ENCODE peak calls at places on chromosomes 2 and 18, in nine cellular contexts. Z is fibroblast of pulmonary artery, T is GM20000, E is mucosa of descending colon, D is neural crest cell, M is type B pancreatic cell, U is AG04449, Q is prostate gland, G is K562. R is an unnamed sample.

GRCh38 chr18:50424877-50425690 is 50.2 kb downstream of the SKA1 start:
- DNase-seq in Z (peak), T (no peak), E (no peak), D (no peak), M (no peak), U (no peak), Q (no peak), G (peak), R (no peak)

GRCh38 chr2:39661771-39662325 is 3.9 kb upstream of the TMEM178A start:
- DNase-seq in Z (no peak), T (no peak), E (no peak), D (no peak), M (no peak), U (no peak), Q (no peak), G (no peak), R (no peak)

GRCh38 chr2:110961024-110961423 is 159.7 kb upstream of the BCL2L11 start:
- DNase-seq in Z (no peak), T (no peak), E (no peak), D (no peak), M (no peak), U (no peak), Q (no peak), G (no peak), R (no peak)

GRCh38 chr2:219509780-219510511 is 4.3 kb upstream of the ASIC4 start:
- DNase-seq in Z (peak), T (peak), E (peak), D (peak), M (no peak), U (no peak), Q (peak), G (peak), R (peak)

GRCh38 chr2:42371621-42372473 is 10.8 kb upstream of the COX7A2L start:
- DNase-seq in Z (no peak), T (no peak), E (no peak), D (no peak), M (no peak), U (no peak), Q (peak), G (no peak), R (no peak)

GRCh38 chr18:59210311-59210710 is 9.6 kb upstream of the GRP start:
- DNase-seq in Z (no peak), T (no peak), E (no peak), D (no peak), M (no peak), U (no peak), Q (no peak), G (no peak), R (no peak)

GRCh38 chr2:24024018-24024417 is 14.1 kb downstream of the MFSD2B start:
- DNase-seq in Z (peak), T (no peak), E (no peak), D (no peak), M (no peak), U (no peak), Q (no peak), G (no peak), R (no peak)

GRCh38 chr2:78127428-78127827 is 605.3 kb upstream of the LRRTM4 start:
- DNase-seq in Z (no peak), T (no peak), E (no peak), D (no peak), M (no peak), U (no peak), Q (no peak), G (no peak), R (no peak)

GRCh38 chr2:231399853-231400667 is 4.5 kb downstream of the B3GNT7 start:
- DNase-seq in Z (peak), T (no peak), E (peak), D (no peak), M (no peak), U (no peak), Q (no peak), G (no peak), R (no peak)

GRCh38 chr2:218370410-218371063 is 11.5 kb upstream of the SLC11A1 start:
- DNase-seq in Z (peak), T (no peak), E (no peak), D (no peak), M (no peak), U (no peak), Q (no peak), G (no peak), R (no peak)
- TF ChIP-seq CTCF in Z (no peak), T (no peak), E (no peak), D (no peak), M (no peak), U (no peak), Q (no peak), G (no peak), R (no peak)

DNA sequence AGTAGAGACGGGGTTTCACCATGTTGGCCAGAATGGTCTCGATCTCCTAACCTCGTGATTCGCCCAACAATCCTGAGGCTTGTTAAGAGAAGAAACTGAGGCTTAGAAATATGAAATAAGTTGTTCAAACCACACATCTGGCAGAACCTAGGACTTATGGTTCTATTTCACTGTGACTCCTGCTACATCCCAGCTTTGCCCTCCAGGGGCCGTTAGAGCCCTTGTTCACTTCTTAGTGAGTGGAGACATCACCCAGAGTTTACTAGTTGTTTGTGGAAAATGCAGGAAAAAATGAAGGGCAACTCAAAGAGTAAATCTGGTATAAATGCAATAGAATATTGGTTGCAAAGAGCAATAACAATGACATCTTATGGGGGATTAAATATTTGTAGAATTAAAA is 43.9 kb downstream of the MARCHF4 start:
- DNase-seq in Z (peak), T (no peak), E (no peak), D (no peak), M (no peak), U (no peak), Q (no peak), G (no peak), R (no peak)
- TF ChIP-seq CTCF in Z (peak), T (no peak), E (no peak), D (no peak), M (no peak), U (peak), Q (no peak), G (peak), R (no peak)

GRCh38 chr18:41558744-41559143 is 396.3 kb upstream of the PIK3C3 start:
- DNase-seq in Z (no peak), T (no peak), E (no peak), D (no peak), M (no peak), U (no peak), Q (no peak), G (no peak), R (no peak)
- TF ChIP-seq CTCF in Z (no peak), T (no peak), E (no peak), D (no peak), M (no peak), U (no peak), Q (no peak), G (no peak), R (no peak)

DNA sequence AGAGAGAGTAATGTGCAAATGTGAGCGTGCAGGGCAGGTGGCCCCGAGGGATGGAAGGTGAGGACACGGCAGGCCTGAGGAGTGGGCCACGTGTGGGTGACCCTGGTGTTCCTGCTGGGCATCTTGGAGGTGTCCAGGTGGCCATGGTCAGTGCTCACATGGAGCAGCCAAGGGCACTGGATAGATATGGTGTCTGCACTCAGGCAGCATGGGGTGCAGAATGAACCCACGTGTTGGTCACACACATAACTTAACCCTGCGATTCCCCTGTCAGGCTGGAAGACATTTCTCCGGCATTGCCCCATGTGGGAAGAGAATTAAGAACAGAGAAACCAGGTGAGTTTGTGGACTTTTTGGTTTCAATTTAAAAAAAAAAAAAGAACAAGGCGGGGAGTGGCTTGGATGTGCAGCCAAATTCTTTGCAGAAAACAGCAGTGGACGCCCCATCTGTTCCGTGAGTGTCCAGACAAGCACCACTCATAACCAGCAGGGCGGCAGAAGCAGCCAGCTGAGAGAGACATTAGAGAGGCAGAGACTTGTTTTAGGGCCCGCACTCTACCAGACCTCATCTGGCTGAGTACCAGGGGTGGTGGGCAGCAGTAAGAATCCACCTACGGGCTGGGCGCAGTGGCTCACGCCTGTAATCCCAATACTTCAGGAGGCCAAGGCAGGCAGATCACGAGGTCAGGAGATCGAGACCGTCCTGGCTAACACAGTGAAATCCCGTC is 249.8 kb downstream of the ACKR3 start:
- DNase-seq in Z (no peak), T (no peak), E (no peak), D (no peak), M (peak), U (no peak), Q (no peak), G (no peak), R (no peak)
- TF ChIP-seq CTCF in Z (no peak), T (no peak), E (no peak), D (no peak), M (peak), U (no peak), Q (no peak), G (no peak), R (no peak)

GRCh38 chr2:159853101-159853500 is 55.1 kb upstream of the CD302 start:
- DNase-seq in Z (no peak), T (no peak), E (no peak), D (no peak), M (no peak), U (no peak), Q (no peak), G (no peak), R (no peak)

GRCh38 chr2:159846564-159846963 is 48.6 kb upstream of the CD302 start:
- DNase-seq in Z (no peak), T (no peak), E (no peak), D (no peak), M (no peak), U (no peak), Q (no peak), G (no peak), R (no peak)

GRCh38 chr2:159849160-159849813 is 51.3 kb upstream of the CD302 start:
- DNase-seq in Z (no peak), T (no peak), E (no peak), D (no peak), M (no peak), U (no peak), Q (no peak), G (no peak), R (no peak)

GRCh38 chr2:159854485-159854884 is 56.5 kb upstream of the CD302 start:
- DNase-seq in Z (no peak), T (no peak), E (no peak), D (no peak), M (no peak), U (no peak), Q (no peak), G (no peak), R (no peak)

DNA sequence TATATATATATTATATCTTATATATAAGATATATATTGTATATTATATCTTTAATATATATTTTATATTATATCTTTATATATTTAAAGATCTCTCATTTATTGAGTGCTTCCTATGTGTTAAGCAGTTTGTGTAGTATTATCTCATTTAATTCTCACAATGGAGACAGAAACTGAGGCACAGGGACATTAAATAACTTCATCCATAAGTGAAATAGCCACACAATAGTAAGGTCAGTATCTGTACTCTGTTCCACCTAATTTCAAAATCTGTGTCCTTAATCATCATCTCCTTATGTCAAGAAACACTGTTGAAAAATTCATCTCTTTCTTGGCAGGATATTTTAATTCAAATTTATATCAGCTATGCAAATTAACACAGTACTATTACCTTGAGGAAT is 52.8 kb upstream of the CD302 start:
- DNase-seq in Z (no peak), T (no peak), E (no peak), D (no peak), M (no peak), U (no peak), Q (no peak), G (no peak), R (no peak)
- TF ChIP-seq CTCF in Z (no peak), T (no peak), E (no peak), D (no peak), M (no peak), U (no peak), Q (no peak), G (no peak), R (no peak)

GRCh38 chr2:193966590-193966989 is 1690.4 kb upstream of the SLC39A10 start:
- DNase-seq in Z (peak), T (no peak), E (no peak), D (no peak), M (no peak), U (peak), Q (no peak), G (no peak), R (no peak)

GRCh38 chr2:193963472-193964119 is 1693.4 kb upstream of the SLC39A10 start:
- DNase-seq in Z (peak), T (peak), E (no peak), D (peak), M (no peak), U (no peak), Q (no peak), G (no peak), R (peak)

GRCh38 chr2:193965263-193965662 is 1691.8 kb upstream of the SLC39A10 start:
- DNase-seq in Z (no peak), T (no peak), E (no peak), D (no peak), M (no peak), U (no peak), Q (no peak), G (no peak), R (no peak)
- TF ChIP-seq CTCF in Z (no peak), T (no peak), E (no peak), D (no peak), M (no peak), U (no peak), Q (no peak), G (no peak), R (no peak)

GRCh38 chr2:64624108-64624610 is 29.6 kb downstream of the SERTAD2 start:
- DNase-seq in Z (no peak), T (no peak), E (no peak), D (no peak), M (no peak), U (no peak), Q (no peak), G (no peak), R (no peak)

GRCh38 chr2:64626146-64626809 is 27.4 kb downstream of the SERTAD2 start:
- DNase-seq in Z (no peak), T (no peak), E (no peak), D (no peak), M (no peak), U (no peak), Q (no peak), G (no peak), R (no peak)

GRCh38 chr2:64626963-64627760 is 26.6 kb downstream of the SERTAD2 start:
- DNase-seq in Z (no peak), T (no peak), E (no peak), D (peak), M (peak), U (no peak), Q (no peak), G (no peak), R (no peak)

GRCh38 chr2:64624862-64625261 is 28.9 kb downstream of the SERTAD2 start:
- DNase-seq in Z (no peak), T (no peak), E (no peak), D (no peak), M (no peak), U (no peak), Q (no peak), G (no peak), R (no peak)

DNA sequence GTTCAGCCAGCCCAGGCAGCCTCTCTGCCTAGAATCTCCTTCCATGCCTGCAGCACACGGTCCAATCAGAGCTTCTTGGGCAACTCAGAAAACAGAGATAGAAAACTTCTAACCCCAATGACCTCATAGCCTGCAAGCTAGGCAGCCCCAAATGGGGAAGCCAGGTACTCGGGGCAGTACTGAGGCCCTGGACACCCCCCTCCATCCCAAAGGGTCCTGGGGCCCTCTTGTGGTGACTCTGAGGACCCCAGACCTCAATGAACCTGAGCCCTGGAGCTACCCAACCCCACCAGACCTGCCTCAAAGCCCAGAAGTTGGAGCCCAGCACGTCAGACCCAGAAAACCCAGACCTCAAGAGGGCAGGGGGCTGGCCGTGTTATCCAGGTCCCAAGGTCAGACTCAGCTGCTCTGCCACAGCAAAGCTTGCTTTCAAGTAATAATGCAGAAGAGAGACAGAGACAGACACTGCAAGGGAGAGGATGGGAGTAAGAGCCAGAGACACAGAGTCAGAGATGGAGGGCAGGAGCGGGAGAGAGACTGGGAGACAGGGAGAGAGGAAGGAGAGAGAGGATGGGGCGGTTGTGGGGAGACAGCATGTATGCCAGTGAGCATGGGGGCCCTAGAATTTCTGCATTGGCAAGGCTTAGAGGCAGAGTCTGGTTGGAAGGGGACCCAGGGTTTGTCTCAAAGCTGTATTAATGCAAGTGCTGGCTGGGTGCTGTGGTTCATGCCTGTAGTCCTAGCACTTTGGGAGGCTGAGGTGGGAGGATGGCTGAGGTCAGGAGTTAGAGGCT is 28.2 kb downstream of the SERTAD2 start:
- DNase-seq in Z (no peak), T (no peak), E (no peak), D (no peak), M (no peak), U (no peak), Q (no peak), G (no peak), R (no peak)
- TF ChIP-seq CTCF in Z (no peak), T (no peak), E (no peak), D (no peak), M (peak), U (no peak), Q (no peak), G (peak), R (no peak)

GRCh38 chr2:1856481-1856880 is 112.2 kb upstream of the PXDN start:
- DNase-seq in Z (no peak), T (no peak), E (no peak), D (no peak), M (no peak), U (no peak), Q (no peak), G (no peak), R (no peak)

GRCh38 chr2:1858733-1859132 is 114.4 kb upstream of the PXDN start:
- DNase-seq in Z (no peak), T (no peak), E (no peak), D (no peak), M (no peak), U (no peak), Q (no peak), G (no peak), R (no peak)

GRCh38 chr2:1856922-1857321 is 112.6 kb upstream of the PXDN start:
- DNase-seq in Z (peak), T (no peak), E (no peak), D (no peak), M (no peak), U (no peak), Q (no peak), G (peak), R (no peak)

GRCh38 chr2:1855150-1855549 is 110.8 kb upstream of the PXDN start:
- DNase-seq in Z (no peak), T (no peak), E (no peak), D (peak), M (no peak), U (no peak), Q (no peak), G (no peak), R (peak)

DNA sequence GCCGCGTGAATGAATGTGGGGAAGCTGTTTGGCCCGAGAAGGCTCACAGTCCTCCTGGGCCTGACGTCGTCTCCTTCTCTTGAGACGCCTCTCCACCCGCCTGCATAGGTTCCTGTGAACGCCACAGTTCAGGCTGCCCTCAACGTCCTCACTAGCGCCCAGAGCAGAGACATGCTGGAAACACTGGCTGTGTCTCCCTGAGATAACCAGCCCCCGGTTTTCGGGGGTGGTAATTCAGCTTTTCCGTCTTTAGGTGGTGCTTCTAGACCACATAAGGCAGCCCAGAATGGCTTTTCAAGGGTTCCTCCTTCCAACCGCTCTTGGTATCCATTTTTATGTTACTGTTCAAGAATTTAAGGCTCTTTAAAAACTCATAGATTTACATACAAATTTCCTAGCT is 110.4 kb upstream of the PXDN start:
- DNase-seq in Z (peak), T (peak), E (no peak), D (peak), M (no peak), U (no peak), Q (no peak), G (peak), R (peak)
- TF ChIP-seq CTCF in Z (peak), T (no peak), E (no peak), D (peak), M (peak), U (peak), Q (no peak), G (peak), R (peak)